ENCODE peak calls at places on chromosomes 4 and X, in seven cellular contexts. One of them, this sample, is unnamed.

GRCh38 chrX:99857455-99857854 is 552.6 kb downstream of the PCDH19 start:
- DNase-seq in A673: no peak
- DNase-seq in A549: no peak
- DNase-seq in dorsolateral prefrontal cortex: no peak
- DNase-seq in upper lobe of right lung: no peak
- DNase-seq in colonic mucosa: no peak
- DNase-seq in stomach: no peak
- DNase-seq in this sample: no peak

GRCh38 chrX:19793471-19793870 is 93.9 kb downstream of the SH3KBP1 start:
- DNase-seq in A673: no peak
- DNase-seq in A549: no peak
- DNase-seq in dorsolateral prefrontal cortex: no peak
- DNase-seq in upper lobe of right lung: no peak
- DNase-seq in colonic mucosa: no peak
- DNase-seq in stomach: no peak
- DNase-seq in this sample: no peak

GRCh38 chr4:126992910-126993309 is 639.8 kb upstream of the INTU start:
- DNase-seq in A673: no peak
- DNase-seq in A549: no peak
- DNase-seq in dorsolateral prefrontal cortex: no peak
- DNase-seq in upper lobe of right lung: no peak
- DNase-seq in colonic mucosa: no peak
- DNase-seq in stomach: no peak
- DNase-seq in this sample: no peak

GRCh38 chr4:169485791-169486742 is 126.3 kb downstream of the NEK1 start:
- DNase-seq in A673: peak
- DNase-seq in A549: peak
- DNase-seq in dorsolateral prefrontal cortex: no peak
- DNase-seq in upper lobe of right lung: no peak
- DNase-seq in colonic mucosa: peak
- DNase-seq in stomach: no peak
- DNase-seq in this sample: no peak

GRCh38 chrX:31449064-31449463 is 377.2 kb upstream of the FTHL17 start:
- DNase-seq in A673: no peak
- DNase-seq in A549: no peak
- DNase-seq in dorsolateral prefrontal cortex: no peak
- DNase-seq in upper lobe of right lung: no peak
- DNase-seq in colonic mucosa: no peak
- DNase-seq in stomach: no peak
- DNase-seq in this sample: no peak

GRCh38 chr4:20095805-20096541 is 155.7 kb upstream of the SLIT2 start:
- DNase-seq in A673: no peak
- DNase-seq in A549: no peak
- DNase-seq in dorsolateral prefrontal cortex: no peak
- DNase-seq in upper lobe of right lung: no peak
- DNase-seq in colonic mucosa: no peak
- DNase-seq in stomach: no peak
- DNase-seq in this sample: no peak

GRCh38 chrX:154732421-154733071 is 18.3 kb downstream of the GAB3 start:
- DNase-seq in A673: no peak
- DNase-seq in A549: no peak
- DNase-seq in dorsolateral prefrontal cortex: no peak
- DNase-seq in upper lobe of right lung: no peak
- DNase-seq in colonic mucosa: no peak
- DNase-seq in stomach: no peak
- DNase-seq in this sample: no peak

GRCh38 chr4:140603286-140603685 is 34.5 kb upstream of the UCP1 start:
- DNase-seq in A673: peak
- DNase-seq in A549: no peak
- DNase-seq in dorsolateral prefrontal cortex: no peak
- DNase-seq in upper lobe of right lung: no peak
- DNase-seq in colonic mucosa: no peak
- DNase-seq in stomach: no peak
- DNase-seq in this sample: no peak

GRCh38 chrX:80806557-80806956 is 3.1 kb downstream of the BRWD3 start:
- DNase-seq in A673: no peak
- DNase-seq in A549: no peak
- DNase-seq in dorsolateral prefrontal cortex: no peak
- DNase-seq in upper lobe of right lung: no peak
- DNase-seq in colonic mucosa: no peak
- DNase-seq in stomach: no peak
- DNase-seq in this sample: no peak

GRCh38 chr4:11914406-11914805 is 485.7 kb upstream of the HS3ST1 start:
- DNase-seq in A673: no peak
- DNase-seq in A549: no peak
- DNase-seq in dorsolateral prefrontal cortex: no peak
- DNase-seq in upper lobe of right lung: no peak
- DNase-seq in colonic mucosa: no peak
- DNase-seq in stomach: no peak
- DNase-seq in this sample: no peak

GRCh38 chr4:242121-242848 is 63.0 kb downstream of the ZNF732 start:
- DNase-seq in A673: peak
- DNase-seq in A549: no peak
- DNase-seq in dorsolateral prefrontal cortex: peak
- DNase-seq in upper lobe of right lung: peak
- DNase-seq in colonic mucosa: peak
- DNase-seq in stomach: peak
- DNase-seq in this sample: no peak

GRCh38 chrX:130716822-130717405 is 186.1 kb downstream of the ENOX2 start:
- DNase-seq in A673: no peak
- DNase-seq in A549: no peak
- DNase-seq in dorsolateral prefrontal cortex: no peak
- DNase-seq in upper lobe of right lung: no peak
- DNase-seq in colonic mucosa: no peak
- DNase-seq in stomach: no peak
- DNase-seq in this sample: no peak

GRCh38 chr4:2183394-2183793 is 58.5 kb downstream of the HAUS3 start:
- DNase-seq in A673: no peak
- DNase-seq in A549: no peak
- DNase-seq in dorsolateral prefrontal cortex: no peak
- DNase-seq in upper lobe of right lung: no peak
- DNase-seq in colonic mucosa: no peak
- DNase-seq in stomach: no peak
- DNase-seq in this sample: no peak

GRCh38 chr4:46839128-46839527 is 69.9 kb downstream of the COX7B2 start:
- DNase-seq in A673: peak
- DNase-seq in A549: no peak
- DNase-seq in dorsolateral prefrontal cortex: no peak
- DNase-seq in upper lobe of right lung: no peak
- DNase-seq in colonic mucosa: no peak
- DNase-seq in stomach: no peak
- DNase-seq in this sample: no peak

GRCh38 chrX:139112432-139112831 is 400.9 kb upstream of the FGF13 start:
- DNase-seq in A673: peak
- DNase-seq in A549: no peak
- DNase-seq in dorsolateral prefrontal cortex: no peak
- DNase-seq in upper lobe of right lung: no peak
- DNase-seq in colonic mucosa: no peak
- DNase-seq in stomach: no peak
- DNase-seq in this sample: no peak

GRCh38 chr4:31100551-31100950 is 380.4 kb downstream of the PCDH7 start:
- DNase-seq in A673: no peak
- DNase-seq in A549: no peak
- DNase-seq in dorsolateral prefrontal cortex: no peak
- DNase-seq in upper lobe of right lung: no peak
- DNase-seq in colonic mucosa: no peak
- DNase-seq in stomach: no peak
- DNase-seq in this sample: no peak

GRCh38 chr4:7158081-7158750 is 34.1 kb upstream of the SORCS2 start:
- DNase-seq in A673: no peak
- DNase-seq in A549: no peak
- DNase-seq in dorsolateral prefrontal cortex: peak
- DNase-seq in upper lobe of right lung: peak
- DNase-seq in colonic mucosa: peak
- DNase-seq in stomach: no peak
- DNase-seq in this sample: no peak

GRCh38 chr4:89283226-89283974 is 24.2 kb downstream of the GPRIN3 start:
- DNase-seq in A673: no peak
- DNase-seq in A549: no peak
- DNase-seq in dorsolateral prefrontal cortex: no peak
- DNase-seq in upper lobe of right lung: no peak
- DNase-seq in colonic mucosa: peak
- DNase-seq in stomach: no peak
- DNase-seq in this sample: no peak

GRCh38 chr4:53775381-53775780 is 184.1 kb upstream of the LNX1 start:
- DNase-seq in A673: no peak
- DNase-seq in A549: no peak
- DNase-seq in dorsolateral prefrontal cortex: no peak
- DNase-seq in upper lobe of right lung: no peak
- DNase-seq in colonic mucosa: no peak
- DNase-seq in stomach: no peak
- DNase-seq in this sample: no peak

GRCh38 chr4:53777244-53777984 is 186.1 kb upstream of the LNX1 start:
- DNase-seq in A673: no peak
- DNase-seq in A549: peak
- DNase-seq in dorsolateral prefrontal cortex: no peak
- DNase-seq in upper lobe of right lung: no peak
- DNase-seq in colonic mucosa: no peak
- DNase-seq in stomach: no peak
- DNase-seq in this sample: no peak

GRCh38 chr4:53779025-53779424 is 187.7 kb upstream of the LNX1 start:
- DNase-seq in A673: no peak
- DNase-seq in A549: no peak
- DNase-seq in dorsolateral prefrontal cortex: no peak
- DNase-seq in upper lobe of right lung: no peak
- DNase-seq in colonic mucosa: no peak
- DNase-seq in stomach: no peak
- DNase-seq in this sample: no peak

GRCh38 chr4:53778122-53778521 is 186.8 kb upstream of the LNX1 start:
- DNase-seq in A673: no peak
- DNase-seq in A549: no peak
- DNase-seq in dorsolateral prefrontal cortex: no peak
- DNase-seq in upper lobe of right lung: no peak
- DNase-seq in colonic mucosa: no peak
- DNase-seq in stomach: no peak
- DNase-seq in this sample: no peak

DNA sequence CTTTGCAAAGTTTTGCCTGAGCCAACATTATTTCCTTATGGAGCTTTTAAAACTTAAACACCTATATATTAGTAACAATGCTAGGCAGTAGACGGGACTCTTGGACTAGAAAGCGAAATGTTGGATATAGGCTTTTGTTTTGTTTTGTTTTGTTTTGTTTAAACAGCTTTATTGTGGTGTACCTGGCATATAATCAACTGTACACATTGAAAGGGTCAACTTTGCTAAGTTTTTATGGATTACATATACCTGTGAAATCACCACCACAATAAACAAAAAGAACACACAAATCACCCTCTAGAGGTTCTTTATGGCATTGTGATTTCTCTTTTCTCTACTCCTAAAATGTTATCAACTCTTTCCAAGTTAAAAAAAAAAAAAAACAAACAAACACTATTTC is 184.9 kb upstream of the LNX1 start:
- DNase-seq in A673: no peak
- DNase-seq in A549: no peak
- DNase-seq in dorsolateral prefrontal cortex: no peak
- DNase-seq in upper lobe of right lung: no peak
- DNase-seq in colonic mucosa: no peak
- DNase-seq in stomach: no peak
- DNase-seq in this sample: no peak
- TF ChIP-seq CTCF in A673: no peak
- TF ChIP-seq CTCF in A549: no peak
- TF ChIP-seq CTCF in dorsolateral prefrontal cortex: no peak
- TF ChIP-seq CTCF in upper lobe of right lung: no peak
- TF ChIP-seq CTCF in colonic mucosa: no peak
- TF ChIP-seq CTCF in stomach: no peak
- TF ChIP-seq CTCF in this sample: no peak

DNA sequence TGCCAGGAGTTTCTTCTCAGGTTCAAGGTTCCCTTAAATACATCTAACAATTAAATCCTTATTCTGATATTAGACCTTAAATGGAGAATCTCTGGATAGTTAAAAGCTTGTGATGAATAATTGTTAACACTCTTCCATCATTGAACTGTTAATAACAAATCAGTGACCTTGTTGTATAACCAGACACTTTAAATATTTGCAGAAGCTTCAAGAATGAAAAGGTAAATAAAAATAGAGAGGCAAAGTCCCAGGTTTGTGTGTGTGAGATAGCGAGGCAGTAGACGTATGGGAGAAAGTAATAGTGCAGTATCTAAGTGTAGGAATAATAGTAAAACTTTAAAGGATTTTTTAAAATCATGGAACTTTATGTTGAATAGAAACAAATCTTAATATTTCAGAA is 237.7 kb upstream of the CTSO start:
- DNase-seq in A673: no peak
- DNase-seq in A549: no peak
- DNase-seq in dorsolateral prefrontal cortex: no peak
- DNase-seq in upper lobe of right lung: no peak
- DNase-seq in colonic mucosa: no peak
- DNase-seq in stomach: no peak
- DNase-seq in this sample: no peak
- H3K27ac ChIP-seq in A673: no peak
- H3K27ac ChIP-seq in A549: no peak
- H3K27ac ChIP-seq in dorsolateral prefrontal cortex: no peak
- H3K27ac ChIP-seq in upper lobe of right lung: no peak
- H3K27ac ChIP-seq in colonic mucosa: no peak
- H3K27ac ChIP-seq in stomach: no peak
- H3K27ac ChIP-seq in this sample: no peak

DNA sequence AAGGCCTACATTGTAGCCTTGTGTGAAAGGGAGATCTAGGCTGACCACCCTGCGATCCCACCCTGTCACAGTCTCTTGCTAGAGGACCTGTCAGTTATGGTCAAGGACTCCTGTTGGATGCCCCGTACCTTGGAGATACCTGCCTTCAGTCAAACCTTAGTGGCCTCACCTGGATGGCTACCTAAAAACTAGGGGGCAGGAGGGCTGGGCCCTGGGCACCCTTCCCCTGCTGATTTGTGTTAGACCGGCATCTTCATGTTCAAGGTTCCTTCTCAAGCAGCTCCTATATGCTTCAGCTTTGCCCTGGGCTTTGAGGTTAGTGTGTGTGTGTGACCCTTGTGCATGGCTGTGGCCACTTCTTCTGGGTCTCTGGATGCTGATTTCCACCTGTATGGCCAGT is 35.3 kb downstream of the CCKAR start:
- DNase-seq in A673: no peak
- DNase-seq in A549: no peak
- DNase-seq in dorsolateral prefrontal cortex: no peak
- DNase-seq in upper lobe of right lung: no peak
- DNase-seq in colonic mucosa: no peak
- DNase-seq in stomach: no peak
- DNase-seq in this sample: no peak
- TF ChIP-seq CTCF in A673: no peak
- TF ChIP-seq CTCF in A549: no peak
- TF ChIP-seq CTCF in dorsolateral prefrontal cortex: no peak
- TF ChIP-seq CTCF in upper lobe of right lung: no peak
- TF ChIP-seq CTCF in colonic mucosa: no peak
- TF ChIP-seq CTCF in stomach: no peak
- TF ChIP-seq CTCF in this sample: no peak

DNA sequence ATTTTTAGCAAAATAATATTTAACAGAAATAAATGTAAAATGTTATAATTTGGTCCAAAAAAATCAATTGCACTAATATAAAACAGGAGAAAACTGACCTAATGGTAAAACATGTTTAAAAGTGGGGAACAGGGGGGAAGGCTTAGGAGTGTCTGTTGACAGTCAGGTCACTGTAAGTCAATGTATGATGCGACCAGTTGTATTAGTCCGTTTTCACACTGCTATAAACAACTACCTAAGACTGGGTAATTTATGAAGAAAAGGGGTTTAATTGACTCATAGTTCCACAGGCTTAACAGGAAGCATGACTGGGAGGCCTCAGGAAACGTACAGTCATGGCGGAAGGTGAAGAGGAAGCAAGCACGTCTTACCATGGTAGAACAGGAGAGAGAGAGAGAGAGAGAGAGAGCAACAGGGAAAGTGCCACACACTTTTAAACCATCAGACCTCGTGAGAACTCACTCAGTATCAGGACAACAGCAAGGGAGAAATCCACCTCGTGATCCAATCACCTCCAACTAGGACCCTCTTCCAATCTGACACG is 13.0 kb upstream of the PLAC1 start:
- DNase-seq in A673: no peak
- DNase-seq in A549: no peak
- DNase-seq in dorsolateral prefrontal cortex: no peak
- DNase-seq in upper lobe of right lung: no peak
- DNase-seq in colonic mucosa: no peak
- DNase-seq in stomach: no peak
- DNase-seq in this sample: no peak
- H3K27ac ChIP-seq in A673: no peak
- H3K27ac ChIP-seq in A549: peak
- H3K27ac ChIP-seq in dorsolateral prefrontal cortex: no peak
- H3K27ac ChIP-seq in upper lobe of right lung: no peak
- H3K27ac ChIP-seq in colonic mucosa: no peak
- H3K27ac ChIP-seq in stomach: no peak
- H3K27ac ChIP-seq in this sample: no peak